ENCODE peak calls at places on chromosomes 2 and 18, in seven cellular contexts. W, M, O, C, A, Z and G are unnamed samples.

GRCh38 chr2:232336241-232336736 is 42.3 kb upstream of the ALPP start:
- DNase-seq in O (peak; percentile 8), C (no peak), W (peak; percentile 40), A (no peak), Z (no peak), M (no peak), G (no peak)

GRCh38 chr18:74532511-74533025 is 1.7 kb upstream of the CNDP1 start:
- DNase-seq in W (no peak), Z (no peak), A (no peak), C (no peak), O (no peak), M (no peak), G (no peak)

GRCh38 chr2:62473428-62473827 is 32.6 kb downstream of the TMEM17 start:
- DNase-seq in M (no peak), W (no peak), O (no peak), A (no peak), C (no peak), Z (no peak), G (no peak)

GRCh38 chr18:2515908-2516625 is 55.2 kb downstream of the METTL4 start:
- DNase-seq in A (peak; percentile 77), Z (no peak), W (no peak), O (no peak), C (peak; percentile 14), M (no peak), G (no peak)

GRCh38 chr2:20356042-20356441 is 5.4 kb upstream of the PUM2 start:
- DNase-seq in O (no peak), Z (no peak), A (peak; percentile 84), M (no peak), C (no peak), W (no peak), G (no peak)

GRCh38 chr18:75455249-75456183 is 28.0 kb upstream of the SMIM21 start:
- DNase-seq in O (peak; percentile 60), M (no peak), W (no peak), C (peak; percentile 24), A (no peak), Z (no peak), G (no peak)

GRCh38 chr2:96408631-96409542 is 73.3 kb downstream of the NCAPH start:
- DNase-seq in O (no peak), Z (no peak), M (no peak), A (peak; percentile 79), C (no peak), W (no peak), G (peak; percentile 35)

GRCh38 chr2:27471961-27472360 is 17.6 kb downstream of the IFT172 start:
- DNase-seq in W (no peak), M (no peak), A (no peak), O (no peak), C (no peak), Z (no peak), G (no peak)

GRCh38 chr2:235793163-235793752 is 299.4 kb downstream of the AGAP1 start:
- DNase-seq in Z (no peak), O (no peak), W (no peak), A (no peak), M (peak; percentile 20), C (peak; percentile 20), G (peak; percentile 14)

GRCh38 chr2:186968277-186968676 is 119.3 kb upstream of the ZSWIM2 start:
- DNase-seq in Z (no peak), M (no peak), W (no peak), C (no peak), A (no peak), O (no peak), G (no peak)

GRCh38 chr2:45119855-45120254 is 110.6 kb upstream of the SIX2 start:
- DNase-seq in O (no peak), Z (no peak), M (no peak), A (peak; percentile 66), W (no peak), C (no peak), G (no peak)

GRCh38 chr2:27308359-27308875 is at the start of gene UCN:
- DNase-seq in C (peak; percentile 13), W (peak; percentile 57), Z (no peak), M (peak; percentile 55), O (peak; percentile 58), A (peak; percentile 58), G (peak; percentile 83)

GRCh38 chr2:148603562-148603920 is 41.0 kb upstream of the EPC2 start:
- DNase-seq in M (no peak), O (no peak), A (no peak), W (no peak), C (no peak), Z (no peak), G (no peak)

GRCh38 chr2:72743481-72743880 is 82.4 kb downstream of the EXOC6B start:
- DNase-seq in O (no peak), M (no peak), A (no peak), C (no peak), W (no peak), Z (no peak), G (no peak)

GRCh38 chr2:75570948-75571729 is 10.4 kb upstream of the EVA1A start:
- DNase-seq in W (no peak), O (no peak), C (no peak), M (no peak), Z (no peak), A (peak; percentile 84), G (no peak)

GRCh38 chr2:159096896-159097295 is 128.5 kb downstream of the TANC1 start:
- DNase-seq in W (no peak), Z (no peak), A (no peak), C (no peak), O (no peak), M (no peak), G (no peak)

GRCh38 chr18:6405237-6406074 is 9.3 kb downstream of the L3MBTL4 start:
- DNase-seq in M (no peak), C (no peak), A (peak; percentile 17), O (no peak), Z (no peak), W (no peak), G (no peak)

GRCh38 chr2:223537100-223537499 is 65.1 kb downstream of the SCG2 start:
- DNase-seq in C (no peak), M (no peak), O (no peak), W (no peak), A (no peak), Z (no peak), G (no peak)

GRCh38 chr2:214103199-214104001 is 307.5 kb upstream of the VWC2L start:
- DNase-seq in W (no peak), O (no peak), C (no peak), M (no peak), Z (no peak), A (no peak), G (no peak)

GRCh38 chr2:179311071-179311470 is 46.4 kb upstream of the SESTD1 start:
- DNase-seq in A (no peak), M (no peak), W (no peak), O (no peak), Z (no peak), C (no peak), G (no peak)

GRCh38 chr2:217166241-217166640 is 306.4 kb upstream of the TNP1 start:
- DNase-seq in Z (peak; percentile 42), M (peak; percentile 15), A (peak; percentile 18), O (no peak), W (no peak), C (no peak), G (no peak)

GRCh38 chr2:18474690-18475089 is 85.8 kb downstream of the RDH14 start:
- DNase-seq in A (no peak), C (no peak), M (no peak), W (no peak), Z (no peak), O (no peak), G (no peak)

GRCh38 chr2:65639156-65639876 is 206.9 kb upstream of the SPRED2 start:
- DNase-seq in O (no peak), Z (no peak), A (peak; percentile 35), M (no peak), W (no peak), C (no peak), G (no peak)

GRCh38 chr2:230684222-230685164 is 28.1 kb upstream of the CAB39 start:
- DNase-seq in Z (no peak), A (peak; percentile 90), W (no peak), O (no peak), C (no peak), M (no peak), G (no peak)

GRCh38 chr2:31086585-31086984 is 51.7 kb downstream of the GALNT14 start:
- DNase-seq in O (no peak), M (no peak), C (no peak), Z (no peak), W (no peak), A (no peak), G (no peak)

GRCh38 chr2:128466377-128467175 is 147.9 kb upstream of the HS6ST1 start:
- DNase-seq in O (no peak), M (no peak), W (no peak), Z (no peak), C (no peak), A (no peak), G (no peak)

GRCh38 chr18:23398401-23398800 is 54.7 kb upstream of the RIOK3 start:
- DNase-seq in M (no peak), W (no peak), O (no peak), A (no peak), C (no peak), Z (no peak), G (no peak)

GRCh38 chr18:27921392-27921791 is 255.5 kb downstream of the CDH2 start:
- DNase-seq in W (no peak), O (no peak), Z (no peak), M (no peak), C (no peak), A (peak; percentile 7), G (peak; percentile 20)

GRCh38 chr2:191037351-191037750 is 23.4 kb upstream of the STAT1 start:
- DNase-seq in O (no peak), A (no peak), M (no peak), W (no peak), C (no peak), Z (no peak), G (no peak)

GRCh38 chr2:110674620-110675555 is 3.0 kb downstream of the BUB1 start:
- DNase-seq in Z (no peak), W (no peak), A (peak; percentile 64), C (no peak), O (no peak), M (no peak), G (no peak)

GRCh38 chr2:239014897-239015768 is 167.2 kb downstream of the TWIST2 start:
- DNase-seq in W (peak; percentile 40), M (no peak), Z (no peak), C (no peak), A (no peak), O (no peak), G (no peak)